ENCODE peak calls at places on chromosomes 3 and 15, in seven cellular contexts. L is substantia nigra, A is K562, B is B cell, M is posterior cingulate gyrus, E is fibroblast of the aortic adventitia, K is ELF-1. X is an unnamed sample.

GRCh38 chr15:77988386-77989301 is 88.9 kb downstream of the TBC1D2B start:
- DNase-seq in K (no peak), A (no peak), E (no peak), L (no peak), B (no peak), M (no peak), X (no peak)

GRCh38 chr3:61702453-61702852 is 141.1 kb downstream of the PTPRG start:
- DNase-seq in L (no peak), A (no peak), K (no peak), M (no peak), E (no peak), B (no peak), X (no peak)

GRCh38 chr15:101676965-101677364 is 24.8 kb upstream of the TM2D3 start:
- DNase-seq in L (no peak), B (no peak), A (no peak), K (no peak), E (peak), M (peak), X (no peak)

GRCh38 chr15:36024066-36024465 is 478.1 kb upstream of the DPH6 start:
- DNase-seq in E (no peak), M (no peak), K (no peak), L (no peak), B (no peak), A (no peak), X (no peak)

GRCh38 chr3:30934208-30934550 is 39.7 kb upstream of the GADL1 start:
- DNase-seq in B (no peak), E (peak), L (no peak), A (no peak), K (no peak), M (no peak), X (no peak)

GRCh38 chr3:134976948-134977347 is 181.9 kb downstream of the EPHB1 start:
- DNase-seq in M (no peak), L (no peak), E (no peak), A (no peak), K (peak), B (no peak), X (no peak)

GRCh38 chr3:146491303-146491702 is 21.9 kb upstream of the PLSCR2 start:
- DNase-seq in K (no peak), M (no peak), A (no peak), L (no peak), B (no peak), E (peak), X (no peak)

GRCh38 chr15:73965730-73966103 is 26.4 kb downstream of the STOML1 start:
- DNase-seq in M (no peak), E (no peak), A (no peak), B (no peak), L (no peak), K (no peak), X (no peak)